ENCODE peak calls at places on chromosomes 6 and 20, in nine cellular contexts. Y is fibroblast of lung; U is hepatocyte; T is suprapubic skin; N is tibial artery; Z is mucosa of descending colon; Q is body of pancreas; I is kidney; W is CD8-positive, alpha-beta T cell. P is an unnamed sample. For H3K4me1, the result is how much of the 10 kb centered on the place peaks cover.

GRCh38 chr6:125414507-125414906 is 112.7 kb upstream of the HDDC2 start:
- DNase-seq in Q (no peak), U (no peak), Z (no peak), T (no peak), N (no peak), Y (no peak), W (no peak), I (no peak), P (no peak)

GRCh38 chr6:159134701-159135364 is 34.4 kb upstream of the FNDC1 start:
- DNase-seq in I (no peak), Y (peak), Z (peak), W (peak), Q (peak), U (peak), N (no peak), T (no peak), P (peak)

GRCh38 chr6:110658621-110659211 is 156.6 kb downstream of the CDK19 start:
- DNase-seq in W (no peak), Z (no peak), T (no peak), I (no peak), U (no peak), Y (no peak), N (no peak), Q (no peak), P (no peak)

GRCh38 chr20:44780226-44780625 is 30.1 kb downstream of the RIMS4 start:
- DNase-seq in W (peak), N (no peak), T (no peak), Z (peak), I (no peak), U (peak), Y (peak), Q (no peak), P (peak)

GRCh38 chr6:128672023-128672422 is 151.6 kb upstream of the PTPRK start:
- DNase-seq in Y (no peak), Q (no peak), W (no peak), T (no peak), I (no peak), U (no peak), Z (no peak), N (no peak), P (no peak)

GRCh38 chr6:90401933-90402830 is 105.5 kb upstream of the BACH2 start:
- DNase-seq in U (no peak), Q (no peak), I (peak), Z (no peak), N (no peak), W (peak), T (no peak), Y (no peak), P (no peak)

GRCh38 chr6:129730477-129731165 is 20.6 kb upstream of the ARHGAP18 start:
- DNase-seq in N (no peak), Q (peak), T (no peak), U (peak), Z (peak), I (no peak), W (no peak), Y (no peak), P (peak)

GRCh38 chr6:79888587-79888986 is 58.8 kb downstream of the ELOVL4 start:
- DNase-seq in T (no peak), Q (no peak), Y (no peak), Z (no peak), W (no peak), U (no peak), N (no peak), I (no peak), P (no peak)

GRCh38 chr6:44237813-44238433 is 9.0 kb upstream of the HSP90AB1 start:
- DNase-seq in Z (peak), W (peak), N (peak), T (no peak), I (peak), Y (peak), Q (peak), U (peak), P (peak)

GRCh38 chr20:59307270-59307669 is 6.9 kb downstream of the EDN3 start:
- DNase-seq in Q (peak), W (no peak), Y (no peak), T (no peak), U (no peak), Z (peak), N (no peak), I (no peak), P (no peak)

GRCh38 chr20:40339661-40340449 is 349.2 kb downstream of the MAFB start:
- DNase-seq in W (no peak), Y (no peak), N (peak), I (no peak), U (no peak), Z (peak), T (no peak), Q (no peak), P (no peak)

GRCh38 chr6:24981385-24981758 is 45.6 kb upstream of the RIPOR2 start:
- DNase-seq in N (no peak), Y (peak), W (no peak), Q (no peak), U (no peak), Z (no peak), T (no peak), I (no peak), P (no peak)
- H3K4me1 ChIP-seq in N (under half), Y (under half), W (under half), Q (under half), U (under half), Z (under half), T (under half), I (under half), P (under half)

GRCh38 chr6:35051393-35051792 is 89.7 kb downstream of the TCP11 start:
- DNase-seq in U (no peak), W (no peak), Q (no peak), Y (no peak), N (peak), Z (no peak), T (no peak), I (no peak), P (no peak)

GRCh38 chr6:35052694-35053565 is 88.2 kb downstream of the TCP11 start:
- DNase-seq in N (peak), T (no peak), Q (no peak), Z (peak), Y (peak), I (no peak), U (peak), W (no peak), P (no peak)

GRCh38 chr6:35053701-35054100 is 87.4 kb downstream of the TCP11 start:
- DNase-seq in T (no peak), I (no peak), Q (no peak), U (no peak), N (peak), W (no peak), Y (no peak), Z (no peak), P (no peak)

GRCh38 chr6:35050988-35051330 is 90.2 kb downstream of the TCP11 start:
- DNase-seq in I (no peak), Z (no peak), Y (no peak), Q (no peak), N (peak), W (no peak), U (no peak), T (no peak), P (no peak)

GRCh38 chr6:35051997-35052583 is 89.0 kb downstream of the TCP11 start:
- DNase-seq in N (peak), Z (no peak), T (no peak), Y (no peak), U (no peak), Q (no peak), W (no peak), I (no peak), P (no peak)
- H3K4me1 ChIP-seq in N (half or more), Z (under half), T (half or more), Y (under half), U (half or more), Q (under half), W (under half), I (under half), P (under half)

GRCh38 chr6:56685102-56685733 is 42.5 kb upstream of the DST start:
- DNase-seq in N (no peak), Z (no peak), Y (no peak), T (no peak), I (no peak), W (no peak), Q (no peak), U (no peak), P (no peak)
- H3K4me1 ChIP-seq in N (half or more), Z (under half), Y (under half), T (under half), I (under half), W (under half), Q (under half), U (half or more), P (under half)

DNA sequence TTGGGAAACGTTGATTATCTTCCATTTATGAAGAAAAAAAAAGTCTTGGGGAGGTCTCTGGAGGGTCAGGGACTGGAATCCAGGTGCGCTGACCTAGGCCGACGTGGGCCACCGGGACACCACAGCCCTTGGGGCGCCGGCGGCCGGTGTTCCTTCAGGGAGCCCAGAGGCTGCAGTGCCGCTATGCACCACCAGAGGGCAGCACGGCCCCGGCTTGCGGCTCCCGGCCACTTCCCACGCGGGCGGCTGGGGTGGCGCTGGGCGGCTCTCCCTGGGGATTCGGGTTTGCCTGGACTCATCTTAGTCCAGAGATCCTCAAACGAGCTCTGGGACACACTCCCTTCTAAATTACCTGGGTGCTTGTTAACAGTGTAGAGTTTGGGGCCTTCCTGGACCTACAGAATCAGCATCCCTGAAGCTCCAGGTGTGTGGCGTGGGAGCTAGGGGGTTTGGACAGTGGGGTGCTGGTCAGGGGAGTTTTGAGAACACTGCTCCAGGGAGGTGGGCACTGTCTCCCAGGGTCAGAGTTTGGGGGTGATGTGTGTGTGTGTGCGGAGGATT is 23.0 kb upstream of the GTSF1L start:
- DNase-seq in N (peak), Y (peak), W (peak), Z (peak), I (peak), T (peak), Q (peak), U (peak), P (peak)
- H3K4me1 ChIP-seq in N (under half), Y (under half), W (under half), Z (under half), I (under half), T (under half), Q (under half), U (under half), P (under half)

P was measured in DND-41.